ENCODE peak calls at places on chromosomes 6 and 20, in six cellular contexts. B is aorta, N is epithelial cell of esophagus, W is heart left ventricle, E is A549, C is PC-9. I is an unnamed sample.

GRCh38 chr20:62898970-62899632 is 27.2 kb downstream of the DIDO1 start:
- DNase-seq in B (peak), N (no peak), W (no peak), E (no peak), C (no peak), I (no peak)

GRCh38 chr6:3746696-3747095 is 4.8 kb downstream of the PXDC1 start:
- DNase-seq in B (no peak), N (no peak), W (no peak), E (no peak), C (no peak), I (no peak)

GRCh38 chr6:46221221-46221793 is 50.5 kb upstream of the ENPP5 start:
- DNase-seq in B (no peak), N (peak), W (no peak), E (peak), C (no peak), I (no peak)

GRCh38 chr20:868279-868678 is 34.8 kb downstream of the FAM110A start:
- DNase-seq in B (no peak), N (no peak), W (no peak), E (no peak), C (no peak), I (no peak)

GRCh38 chr20:61146006-61146405 is 106.1 kb upstream of the CDH4 start:
- DNase-seq in B (no peak), N (no peak), W (no peak), E (no peak), C (no peak), I (no peak)

GRCh38 chr6:49826743-49827406 is 39.5 kb downstream of the CRISP1 start:
- DNase-seq in B (no peak), N (no peak), W (no peak), E (no peak), C (no peak), I (no peak)

GRCh38 chr6:164303092-164304007 is 888.8 kb downstream of the QKI start:
- DNase-seq in B (no peak), N (no peak), W (no peak), E (no peak), C (no peak), I (peak)

GRCh38 chr20:31484001-31484400 is 8.9 kb downstream of the REM1 start:
- DNase-seq in B (peak), N (peak), W (no peak), E (no peak), C (no peak), I (no peak)

GRCh38 chr6:34070315-34071110 is 75.4 kb downstream of the GRM4 start:
- DNase-seq in B (no peak), N (no peak), W (no peak), E (no peak), C (no peak), I (no peak)

GRCh38 chr20:46283426-46283825 is 24.9 kb downstream of the CDH22 start:
- DNase-seq in B (no peak), N (peak), W (no peak), E (peak), C (peak), I (no peak)

GRCh38 chr6:8973395-8973794 is 538.0 kb upstream of the SLC35B3 start:
- DNase-seq in B (no peak), N (no peak), W (no peak), E (no peak), C (no peak), I (no peak)

GRCh38 chr6:66048684-66049474 is 341.9 kb upstream of the EYS start:
- DNase-seq in B (no peak), N (no peak), W (no peak), E (no peak), C (no peak), I (no peak)

GRCh38 chr6:128531696-128532095 is 11.3 kb upstream of the PTPRK start:
- DNase-seq in B (no peak), N (no peak), W (no peak), E (no peak), C (no peak), I (no peak)

GRCh38 chr6:5507056-5507722 is 245.9 kb downstream of the FARS2 start:
- DNase-seq in B (no peak), N (no peak), W (no peak), E (no peak), C (no peak), I (no peak)

GRCh38 chr20:17675519-17676377 is 6.3 kb downstream of the RRBP1 start:
- DNase-seq in B (no peak), N (no peak), W (no peak), E (no peak), C (no peak), I (no peak)

GRCh38 chr20:46056970-46057855 is 28.2 kb downstream of the SLC12A5 start:
- DNase-seq in B (peak), N (peak), W (peak), E (no peak), C (no peak), I (peak)

GRCh38 chr6:137652961-137653697 is 158.9 kb upstream of the OLIG3 start:
- DNase-seq in B (no peak), N (no peak), W (no peak), E (no peak), C (no peak), I (no peak)

GRCh38 chr6:159490298-159490937 is 202.6 kb downstream of the SOD2 start:
- DNase-seq in B (no peak), N (peak), W (no peak), E (no peak), C (no peak), I (no peak)

GRCh38 chr20:51500311-51500710 is 42.2 kb downstream of the NFATC2 start:
- DNase-seq in B (no peak), N (peak), W (no peak), E (no peak), C (no peak), I (no peak)

GRCh38 chr6:52590634-52590985 is 13.8 kb upstream of the TRAM2 start:
- DNase-seq in B (no peak), N (peak), W (no peak), E (no peak), C (no peak), I (no peak)

GRCh38 chr6:47938411-47938810 is 156.6 kb downstream of the OPN5 start:
- DNase-seq in B (no peak), N (no peak), W (no peak), E (no peak), C (no peak), I (no peak)

GRCh38 chr20:50580016-50580747 is 70.0 kb downstream of the PTPN1 start:
- DNase-seq in B (peak), N (peak), W (peak), E (peak), C (peak), I (peak)

GRCh38 chr6:132960720-132961119 is 146.4 kb downstream of the RPS12 start:
- DNase-seq in B (no peak), N (peak), W (no peak), E (no peak), C (peak), I (no peak)

GRCh38 chr6:97978855-97979271 is 695.8 kb upstream of the MMS22L start:
- DNase-seq in B (peak), N (peak), W (no peak), E (no peak), C (no peak), I (no peak)

GRCh38 chr6:105838156-105838555 is 248.0 kb upstream of the PRDM1 start:
- DNase-seq in B (no peak), N (no peak), W (no peak), E (no peak), C (no peak), I (no peak)

GRCh38 chr6:142902636-142903053 is 42.3 kb downstream of the HIVEP2 start:
- DNase-seq in B (peak), N (peak), W (peak), E (no peak), C (peak), I (peak)

GRCh38 chr6:36716476-36717093 is 19.0 kb downstream of the RAB44 start:
- DNase-seq in B (peak), N (peak), W (no peak), E (no peak), C (no peak), I (no peak)

GRCh38 chr6:34145161-34146020 is 496 bp downstream of the GRM4 start:
- DNase-seq in B (peak), N (peak), W (peak), E (no peak), C (peak), I (no peak)

GRCh38 chr6:25054469-25054868 is 118.7 kb upstream of the RIPOR2 start:
- DNase-seq in B (no peak), N (peak), W (no peak), E (no peak), C (no peak), I (no peak)

GRCh38 chr6:88780714-88781389 is 182.6 kb downstream of the RNGTT start:
- DNase-seq in B (no peak), N (peak), W (no peak), E (no peak), C (peak), I (no peak)

GRCh38 chr6:12313311-12313991 is 23.3 kb downstream of the EDN1 start:
- DNase-seq in B (no peak), N (peak), W (no peak), E (no peak), C (peak), I (no peak)

DNA sequence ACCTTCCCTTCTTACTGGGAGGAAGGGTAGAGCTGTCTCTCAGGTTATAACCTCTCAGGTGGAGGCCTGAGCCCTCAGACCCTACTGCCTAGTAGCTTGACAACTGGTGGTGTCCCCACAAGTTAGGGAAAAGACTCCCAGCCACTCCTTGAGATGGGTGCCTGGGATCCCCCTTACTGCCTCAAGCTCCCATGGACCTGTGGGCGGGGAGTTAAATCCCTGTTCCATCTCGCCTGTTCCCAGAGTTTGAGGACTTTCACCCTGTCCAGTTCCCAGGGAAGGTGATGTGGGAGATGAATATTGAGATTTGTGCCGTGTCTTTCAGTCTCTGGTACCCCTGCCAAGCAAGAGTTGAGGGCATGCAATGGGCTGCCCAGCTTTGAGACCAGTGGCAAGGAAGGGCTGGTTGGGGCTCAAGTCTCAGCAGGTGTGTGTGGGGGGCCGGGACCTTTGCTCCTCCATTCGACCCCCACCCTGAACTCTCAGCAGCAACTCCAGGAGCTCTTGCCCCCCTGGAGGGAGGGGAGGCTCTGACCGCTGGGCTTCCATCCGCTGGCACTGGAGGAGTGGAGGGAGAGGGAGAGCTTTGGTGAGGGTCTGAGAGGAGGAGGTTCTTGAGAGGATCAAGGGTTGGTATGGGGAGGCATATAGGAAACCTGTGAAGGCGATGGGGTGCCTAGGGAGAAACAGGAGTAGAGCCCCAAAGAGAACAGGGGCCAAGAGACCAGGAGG is 1.1 kb upstream of the PBX2 start:
- DNase-seq in B (no peak), N (no peak), W (peak), E (no peak), C (no peak), I (no peak)
- H3K4me3 ChIP-seq in B (no peak), N (no peak), W (peak), E (peak), C (no peak), I (peak)

GRCh38 chr20:25529295-25529951 is 55.9 kb downstream of the NINL start:
- DNase-seq in B (no peak), N (peak), W (no peak), E (no peak), C (no peak), I (no peak)

GRCh38 chr20:25533920-25534700 is 51.2 kb downstream of the NINL start:
- DNase-seq in B (no peak), N (no peak), W (no peak), E (no peak), C (no peak), I (no peak)

GRCh38 chr20:25534845-25535244 is 50.5 kb downstream of the NINL start:
- DNase-seq in B (no peak), N (no peak), W (no peak), E (no peak), C (no peak), I (no peak)

GRCh38 chr20:25532971-25533391 is 52.4 kb downstream of the NINL start:
- DNase-seq in B (no peak), N (no peak), W (no peak), E (no peak), C (no peak), I (no peak)

GRCh38 chr20:25532015-25532751 is 53.1 kb downstream of the NINL start:
- DNase-seq in B (no peak), N (peak), W (no peak), E (no peak), C (peak), I (no peak)
- H3K4me3 ChIP-seq in B (peak), N (no peak), W (no peak), E (no peak), C (no peak), I (peak)

GRCh38 chr6:113511100-113511499 is 346.0 kb upstream of the MARCKS start:
- DNase-seq in B (no peak), N (no peak), W (no peak), E (no peak), C (no peak), I (no peak)
- H3K4me3 ChIP-seq in B (no peak), N (no peak), W (no peak), E (no peak), C (no peak), I (no peak)

DNA sequence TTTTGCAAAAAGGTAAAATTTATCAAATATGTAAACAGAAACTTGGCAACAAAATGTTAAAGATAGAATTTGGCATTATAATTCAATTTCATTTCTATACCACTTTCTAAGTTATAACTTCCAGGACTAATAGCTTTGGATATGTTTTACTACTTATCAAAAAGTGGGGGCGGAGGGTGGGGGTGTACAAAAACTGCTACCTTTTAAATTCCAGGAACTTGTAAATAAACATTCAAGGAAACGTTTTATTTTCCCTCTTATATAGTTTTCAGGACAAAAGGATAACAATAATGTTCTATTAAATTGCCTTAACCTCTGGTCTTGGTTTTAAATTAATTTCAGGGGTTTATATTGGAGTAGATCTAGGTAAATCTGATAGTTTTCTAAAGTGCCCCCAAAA is 103.8 kb downstream of the DST start:
- DNase-seq in B (no peak), N (no peak), W (no peak), E (no peak), C (no peak), I (no peak)
- H3K4me3 ChIP-seq in B (no peak), N (no peak), W (peak), E (no peak), C (no peak), I (peak)

I was measured in left ventricle myocardium inferior.